ENCODE peak calls at places on chromosomes 1 and 21, in ten cellular contexts. R is thyroid gland, G is mesothelial cell of epicardium, O is AG09319, U is foreskin keratinocyte, N is Calu3, X is AG04449, M is fibroblast of mammary gland, K is GM12865, Q is GM06990. V is an unnamed sample.

GRCh38 chr1:208461680-208462079 is 217.5 kb upstream of the PLXNA2 start:
- DNase-seq in K (peak), X (no peak), N (no peak), M (no peak), G (no peak), Q (no peak), R (no peak), O (no peak), U (no peak), V (no peak)

GRCh38 chr1:208538078-208538477 is 293.9 kb upstream of the PLXNA2 start:
- DNase-seq in Q (no peak), O (no peak), K (no peak), M (no peak), X (no peak), R (no peak), G (no peak), N (no peak), U (no peak), V (no peak)

GRCh38 chr1:225772323-225772768 is 5.3 kb upstream of the SRP9 start:
- DNase-seq in U (peak), R (peak), G (peak), X (no peak), Q (no peak), O (no peak), N (peak), K (peak), M (peak), V (peak)

GRCh38 chr1:227899141-227899819 is 48.5 kb downstream of the WNT9A start:
- DNase-seq in N (no peak), O (no peak), K (no peak), M (no peak), U (no peak), X (no peak), Q (no peak), G (no peak), R (peak), V (no peak)

GRCh38 chr21:32705139-32705538 is 22.7 kb downstream of the SYNJ1 start:
- DNase-seq in R (no peak), G (no peak), X (peak), U (no peak), N (no peak), M (no peak), O (no peak), K (no peak), Q (no peak), V (peak)

GRCh38 chr1:39282537-39283216 is 78.2 kb downstream of the MACF1 start:
- DNase-seq in U (no peak), K (no peak), Q (no peak), O (no peak), G (no peak), X (no peak), M (peak), N (no peak), R (no peak), V (peak)

GRCh38 chr1:230458509-230458908 is 32.4 kb upstream of the PGBD5 start:
- DNase-seq in R (no peak), N (no peak), K (no peak), U (peak), G (no peak), O (no peak), X (no peak), M (peak), Q (peak), V (peak)

GRCh38 chr1:207703712-207704111 is 48.1 kb upstream of the CD46 start:
- DNase-seq in K (no peak), O (no peak), R (no peak), X (no peak), U (no peak), Q (no peak), N (no peak), G (no peak), M (no peak), V (no peak)

GRCh38 chr21:31043495-31043894 is 5.2 kb upstream of the KRTAP19-8 start:
- DNase-seq in U (no peak), M (no peak), Q (no peak), G (no peak), O (no peak), N (no peak), K (no peak), X (no peak), R (no peak), V (no peak)

GRCh38 chr1:201715801-201716741 is 112.9 kb upstream of the IPO9 start:
- DNase-seq in M (no peak), O (no peak), N (no peak), X (no peak), R (no peak), K (no peak), U (no peak), G (no peak), Q (no peak), V (no peak)

GRCh38 chr1:50978852-50979781 is 9.1 kb downstream of the CDKN2C start:
- DNase-seq in K (peak), G (no peak), O (no peak), R (no peak), Q (no peak), M (no peak), X (no peak), N (peak), U (no peak), V (no peak)

GRCh38 chr1:15961492-15961891 is 14.4 kb downstream of the ZBTB17 start:
- DNase-seq in X (no peak), K (no peak), R (no peak), Q (no peak), M (no peak), G (no peak), O (no peak), U (no peak), N (no peak), V (no peak)

GRCh38 chr1:224884428-224884827 is 45.0 kb upstream of the DNAH14 start:
- DNase-seq in O (no peak), Q (no peak), G (no peak), U (no peak), K (no peak), R (no peak), N (no peak), X (peak), M (peak), V (no peak)

GRCh38 chr1:102799496-102799895 is 308.8 kb downstream of the COL11A1 start:
- DNase-seq in N (no peak), X (peak), U (no peak), R (no peak), O (no peak), K (no peak), Q (no peak), M (peak), G (no peak), V (peak)

GRCh38 chr1:155379180-155379876 is 58.6 kb downstream of the RUSC1 start:
- DNase-seq in Q (no peak), U (no peak), R (no peak), N (no peak), M (peak), O (peak), G (no peak), K (no peak), X (peak), V (peak)

GRCh38 chr21:45506836-45507522 is 35.3 kb downstream of the SLC19A1 start:
- DNase-seq in R (no peak), Q (no peak), M (no peak), U (no peak), K (no peak), O (no peak), X (no peak), G (no peak), N (no peak), V (no peak)

GRCh38 chr21:32370971-32371766 is 21.6 kb downstream of the URB1 start:
- DNase-seq in N (no peak), U (no peak), K (no peak), R (no peak), O (no peak), M (peak), X (no peak), G (no peak), Q (no peak), V (no peak)

GRCh38 chr1:195141294-195141693 is 1466.9 kb downstream of the KCNT2 start:
- DNase-seq in M (no peak), X (no peak), K (no peak), R (no peak), N (no peak), O (no peak), U (no peak), Q (no peak), G (no peak), V (no peak)

GRCh38 chr1:242209063-242209462 is 210.2 kb upstream of the MAP1LC3C start:
- DNase-seq in G (no peak), U (no peak), M (no peak), X (no peak), Q (no peak), N (no peak), R (no peak), K (no peak), O (no peak), V (no peak)

GRCh38 chr21:14830307-14830706 is 234.5 kb downstream of the NRIP1 start:
- DNase-seq in N (no peak), K (no peak), O (no peak), G (no peak), X (no peak), Q (no peak), R (no peak), M (no peak), U (no peak), V (no peak)

GRCh38 chr1:3211996-3212395 is 143.0 kb downstream of the PRDM16 start:
- DNase-seq in G (no peak), N (no peak), X (no peak), Q (no peak), M (no peak), U (no peak), O (no peak), R (no peak), K (no peak), V (no peak)

GRCh38 chr1:209802117-209802779 is 3.7 kb downstream of the IRF6 start:
- DNase-seq in R (peak), K (no peak), O (no peak), M (no peak), G (no peak), N (no peak), Q (no peak), X (no peak), U (no peak), V (no peak)

GRCh38 chr1:209802780-209803152 is 3.2 kb downstream of the IRF6 start:
- DNase-seq in X (no peak), M (no peak), N (no peak), K (no peak), G (no peak), O (no peak), R (no peak), U (no peak), Q (no peak), V (no peak)

GRCh38 chr1:209796733-209797025 is 9.3 kb downstream of the IRF6 start:
- DNase-seq in O (no peak), K (no peak), N (no peak), M (no peak), G (no peak), R (no peak), U (no peak), Q (no peak), X (no peak), V (no peak)

GRCh38 chr1:209800984-209801834 is 4.7 kb downstream of the IRF6 start:
- DNase-seq in Q (no peak), G (no peak), K (no peak), M (peak), N (no peak), U (no peak), X (no peak), R (peak), O (no peak), V (no peak)

DNA sequence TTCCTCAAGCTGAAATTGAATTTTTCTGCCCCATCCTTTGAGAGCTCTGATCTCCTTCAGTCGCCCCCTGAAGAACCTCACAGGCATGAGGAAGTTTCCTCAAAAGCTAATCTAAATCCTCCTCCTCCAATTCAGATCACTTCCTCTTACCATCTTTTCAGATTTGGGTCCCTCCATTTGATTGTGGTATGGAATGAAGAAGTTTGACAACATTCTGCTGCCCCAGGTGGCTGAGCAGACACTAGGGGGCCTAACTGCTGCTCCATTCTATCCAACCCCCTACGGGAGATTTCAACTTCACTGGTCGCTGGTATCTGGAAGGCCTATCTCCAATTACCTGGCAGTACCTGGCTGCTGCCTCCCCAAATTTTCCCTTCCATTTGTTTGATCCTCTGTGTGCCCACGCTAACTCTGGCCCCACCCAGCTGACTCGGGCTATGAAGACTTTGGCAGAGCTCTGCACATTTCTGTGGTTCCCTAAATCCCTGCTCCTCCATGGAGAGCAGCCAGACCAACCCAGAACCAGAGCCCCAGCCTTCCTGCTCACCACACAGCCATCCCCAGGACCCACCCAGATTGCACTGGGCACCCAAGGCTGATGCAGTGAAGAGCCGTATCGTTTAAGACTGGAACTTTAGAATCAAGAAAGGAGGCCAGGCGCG is 7.8 kb downstream of the IRF6 start:
- DNase-seq in R (no peak), U (no peak), N (no peak), K (no peak), O (no peak), Q (no peak), M (no peak), G (no peak), X (no peak), V (peak)
- TF ChIP-seq CTCF in R (no peak), U (peak), N (no peak), K (peak), O (peak), Q (peak), M (peak), G (no peak), X (no peak), V (no peak)

DNA sequence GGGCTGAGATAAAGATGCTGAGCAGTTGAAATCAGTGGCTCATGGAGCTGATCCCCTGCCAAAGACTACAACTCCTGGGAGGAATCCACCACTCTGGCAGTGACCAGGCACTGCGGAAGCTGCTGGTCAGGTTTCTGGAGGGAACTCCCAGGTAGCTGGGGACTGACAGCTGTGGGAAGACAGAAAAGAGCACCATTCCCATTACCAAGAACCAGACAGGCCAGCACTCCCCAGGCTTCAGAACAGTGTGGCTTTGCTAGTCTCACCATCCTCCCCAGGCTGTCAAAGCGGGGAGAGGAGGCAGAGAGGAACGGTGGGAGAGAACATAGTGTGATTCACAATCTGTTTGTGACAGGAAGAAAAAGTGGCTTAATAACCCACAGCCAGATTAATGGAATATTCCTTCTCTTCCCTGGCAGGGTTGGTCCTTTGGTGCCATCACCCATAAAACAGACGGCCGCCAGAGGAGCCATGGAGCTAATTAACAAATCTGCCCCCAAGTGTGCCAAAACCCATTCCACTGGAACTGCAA is 92.1 kb downstream of the MAB21L3 start:
- DNase-seq in G (no peak), N (no peak), R (peak), U (no peak), Q (no peak), X (no peak), M (no peak), O (no peak), K (no peak), V (peak)
- TF ChIP-seq CTCF in G (no peak), N (no peak), R (no peak), U (peak), Q (peak), X (no peak), M (peak), O (no peak), K (no peak), V (peak)

GRCh38 chr1:157437301-157437700 is 115.0 kb downstream of the FCRL5 start:
- DNase-seq in R (no peak), G (no peak), U (no peak), K (no peak), Q (no peak), N (no peak), M (no peak), X (no peak), O (no peak), V (peak)

GRCh38 chr1:157429841-157430240 is 122.5 kb downstream of the FCRL5 start:
- DNase-seq in K (no peak), M (peak), Q (no peak), X (no peak), N (no peak), U (no peak), O (no peak), R (no peak), G (no peak), V (no peak)

GRCh38 chr1:157431751-157432150 is 120.6 kb downstream of the FCRL5 start:
- DNase-seq in R (no peak), K (no peak), N (no peak), M (peak), U (peak), O (no peak), G (no peak), Q (no peak), X (no peak), V (peak)
- TF ChIP-seq CTCF in R (no peak), K (no peak), N (no peak), M (no peak), U (no peak), O (no peak), G (no peak), Q (no peak), X (no peak), V (no peak)

DNA sequence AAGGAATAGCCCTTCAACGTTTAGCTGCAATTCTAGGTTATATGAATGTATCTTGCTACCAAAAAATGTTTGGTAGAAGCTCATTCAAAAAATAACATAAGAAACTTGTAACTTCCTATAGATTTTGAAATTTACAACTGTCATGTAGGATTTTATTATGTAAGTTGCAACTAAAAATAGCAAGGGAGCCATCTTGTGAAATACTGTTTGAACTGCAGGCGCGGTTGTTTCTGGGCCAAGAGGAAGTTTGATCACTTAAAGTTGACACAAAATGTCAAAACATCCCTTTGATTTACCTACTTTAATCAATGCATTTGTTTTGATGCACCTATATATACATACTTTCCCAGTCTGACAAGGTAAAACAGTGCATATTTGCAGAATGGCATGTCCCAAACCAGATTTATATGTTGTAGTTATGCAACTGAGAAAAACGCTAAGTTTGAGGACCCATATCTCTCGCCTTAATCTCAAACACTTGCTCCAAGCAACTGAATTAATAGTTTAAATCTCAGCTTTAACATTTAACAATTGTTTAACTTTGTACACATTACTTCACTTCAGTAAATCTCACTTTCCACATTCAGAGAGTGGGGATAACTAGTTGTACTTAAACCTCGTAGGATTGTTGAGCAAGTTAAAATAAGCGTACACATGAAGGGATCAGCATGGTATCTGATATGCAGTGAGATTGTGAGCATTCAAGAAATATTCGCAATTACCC is 63.9 kb downstream of the KCNK2 start:
- DNase-seq in G (peak), Q (no peak), N (peak), U (no peak), K (peak), M (peak), R (peak), X (no peak), O (no peak), V (peak)
- TF ChIP-seq CTCF in G (peak), Q (peak), N (peak), U (peak), K (peak), M (peak), R (peak), X (peak), O (peak), V (peak)

GRCh38 chr1:22676916-22677601 is 24.0 kb downstream of the C1QB start:
- DNase-seq in O (no peak), X (no peak), Q (no peak), N (no peak), G (no peak), M (no peak), R (no peak), U (no peak), K (no peak), V (no peak)

GRCh38 chr1:22671999-22672398 is 19.0 kb downstream of the C1QB start:
- DNase-seq in K (no peak), R (no peak), X (no peak), Q (no peak), N (no peak), M (no peak), G (no peak), U (no peak), O (no peak), V (no peak)

GRCh38 chr1:22677861-22678521 is 25.0 kb downstream of the C1QB start:
- DNase-seq in O (no peak), G (no peak), K (no peak), U (no peak), X (no peak), M (no peak), R (no peak), N (no peak), Q (no peak), V (no peak)

GRCh38 chr1:22673486-22674409 is 20.7 kb downstream of the C1QB start:
- DNase-seq in N (peak), K (peak), R (peak), U (no peak), X (peak), M (peak), O (peak), Q (no peak), G (peak), V (peak)

DNA sequence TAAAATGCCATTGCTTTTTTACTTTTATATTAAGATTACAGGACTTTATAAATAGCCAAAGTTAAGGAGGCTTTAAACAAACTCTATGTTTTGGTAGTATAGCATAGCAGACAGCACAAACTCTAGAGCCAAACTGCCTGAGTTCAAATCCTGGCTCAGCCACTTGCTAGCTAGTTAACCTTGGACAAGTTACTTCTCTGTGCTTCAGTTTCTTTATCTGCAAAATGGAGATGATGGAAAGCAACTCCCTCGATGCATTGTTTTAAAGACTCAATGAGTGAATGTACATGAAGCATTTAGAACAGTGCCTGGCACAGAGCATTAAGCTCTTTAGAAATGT is 21.3 kb downstream of the C1QB start:
- DNase-seq in Q (no peak), K (no peak), U (no peak), R (no peak), O (no peak), M (no peak), X (no peak), N (no peak), G (no peak), V (no peak)
- TF ChIP-seq CTCF in Q (no peak), K (no peak), U (no peak), R (no peak), O (no peak), M (no peak), X (no peak), N (no peak), G (no peak), V (no peak)

V was measured in foreskin fibroblast.